ENCODE peak calls at places on chromosomes 12 and 14, in four cellular contexts. T is Karpas-422, A is astrocyte, N is HCT116. L is an unnamed sample.

GRCh38 chr12:101925935-101926334 is 48.6 kb downstream of the DRAM1 start:
- DNase-seq in T (no peak), A (peak), N (no peak), L (no peak)

GRCh38 chr12:23684121-23684520 is 265.3 kb downstream of the SOX5 start:
- DNase-seq in T (no peak), A (peak), N (no peak), L (no peak)

GRCh38 chr14:49893309-49894213 is 679 bp downstream of the ARF6 start:
- DNase-seq in T (peak), A (no peak), N (no peak), L (peak)

GRCh38 chr12:65941388-65941787 is 117.1 kb downstream of the HMGA2 start:
- DNase-seq in T (no peak), A (peak), N (no peak), L (peak)

GRCh38 chr14:42222924-42223471 is 616.3 kb downstream of the LRFN5 start:
- DNase-seq in T (peak), A (peak), N (no peak), L (no peak)

GRCh38 chr12:52300796-52301691 is 9.7 kb upstream of the KRT81 start:
- DNase-seq in T (no peak), A (no peak), N (no peak), L (no peak)

GRCh38 chr14:56528927-56529326 is 50.7 kb upstream of the TMEM260 start:
- DNase-seq in T (no peak), A (no peak), N (no peak), L (no peak)

GRCh38 chr14:68634346-68634745 is 158.5 kb downstream of the ZFP36L1 start:
- DNase-seq in T (no peak), A (no peak), N (no peak), L (no peak)

GRCh38 chr12:53198470-53199110 is 8.5 kb downstream of the ITGB7 start:
- DNase-seq in T (no peak), A (no peak), N (no peak), L (no peak)

GRCh38 chr12:83197483-83197914 is 510.8 kb downstream of the TMTC2 start:
- DNase-seq in T (no peak), A (no peak), N (no peak), L (no peak)

GRCh38 chr14:39265032-39265431 is 31.3 kb downstream of the MIA2 start:
- DNase-seq in T (no peak), A (peak), N (peak), L (no peak)

GRCh38 chr14:100767003-100767787 is 40.5 kb downstream of the DLK1 start:
- DNase-seq in T (no peak), A (no peak), N (no peak), L (no peak)

GRCh38 chr14:52769889-52770288 is 21.5 kb downstream of the GNPNAT1 start:
- DNase-seq in T (no peak), A (no peak), N (no peak), L (no peak)

GRCh38 chr12:42587564-42588307 is 1.8 kb downstream of the PRICKLE1 start:
- DNase-seq in T (no peak), A (no peak), N (no peak), L (no peak)

GRCh38 chr14:26870722-26871121 is 272.9 kb upstream of the NOVA1 start:
- DNase-seq in T (no peak), A (no peak), N (no peak), L (no peak)

GRCh38 chr14:65361920-65362319 is 50.6 kb upstream of the FUT8 start:
- DNase-seq in T (no peak), A (peak), N (no peak), L (no peak)

GRCh38 chr12:108633534-108634224 is at the start of gene SELPLG:
- DNase-seq in T (peak), A (no peak), N (no peak), L (no peak)

GRCh38 chr14:104588066-104588857 is 8.7 kb downstream of the C14orf180 start:
- DNase-seq in T (no peak), A (no peak), N (no peak), L (no peak)

GRCh38 chr14:104977681-104978647 is at the start of gene AHNAK2:
- DNase-seq in T (no peak), A (peak), N (peak), L (peak)

GRCh38 chr12:6554168-6554989 is 1.5 kb downstream of the IFFO1 start:
- DNase-seq in T (peak), A (peak), N (peak), L (peak)

GRCh38 chr14:22465201-22465835 is 123.7 kb downstream of the DAD1 start:
- DNase-seq in T (no peak), A (no peak), N (no peak), L (no peak)

GRCh38 chr12:12468575-12468974 is 94.1 kb downstream of the DUSP16 start:
- DNase-seq in T (no peak), A (no peak), N (no peak), L (no peak)

GRCh38 chr12:132601171-132601883 is 9.1 kb downstream of the LRCOL1 start:
- DNase-seq in T (no peak), A (no peak), N (no peak), L (no peak)

GRCh38 chr14:26128931-26129674 is 468.7 kb downstream of the NOVA1 start:
- DNase-seq in T (no peak), A (no peak), N (no peak), L (no peak)

GRCh38 chr14:75142494-75142893 is 15.6 kb upstream of the NEK9 start:
- DNase-seq in T (no peak), A (no peak), N (no peak), L (no peak)

GRCh38 chr14:61147369-61147897 is 133.7 kb downstream of the TMEM30B start:
- DNase-seq in T (no peak), A (peak), N (no peak), L (no peak)

GRCh38 chr14:89856871-89857345 is 97.6 kb downstream of the EFCAB11 start:
- DNase-seq in T (no peak), A (peak), N (no peak), L (peak)

GRCh38 chr14:102362084-102362483 is 606 bp downstream of the CINP start:
- DNase-seq in T (peak), A (peak), N (no peak), L (peak)

GRCh38 chr12:4771960-4772566 is 51.9 kb downstream of the GALNT8 start:
- DNase-seq in T (no peak), A (peak), N (no peak), L (no peak)

GRCh38 chr12:56718636-56719035 is 6.5 kb downstream of the NACA start:
- DNase-seq in T (no peak), A (no peak), N (no peak), L (no peak)

GRCh38 chr12:96258451-96258933 is 64.3 kb downstream of the ELK3 start:
- DNase-seq in T (no peak), A (peak), N (no peak), L (no peak)